ENCODE peak calls at places on chromosomes 11 and 22, in six cellular contexts. Z is IMR-90, W is H1, K is trophoblast cell, D is mesenchymal stem cell, S is H9. A is an unnamed sample.

GRCh38 chr11:12113294-12113693 is 2.9 kb downstream of the MICAL2 start:
- DNase-seq in Z (peak; percentile 57), W (no peak), K (no peak), D (no peak), S (no peak), A (no peak)

GRCh38 chr11:85663080-85663729 is 1.7 kb downstream of the CREBZF start:
- DNase-seq in Z (no peak), W (no peak), K (no peak), D (peak; percentile 24), S (no peak), A (no peak)

GRCh38 chr22:17554814-17555213 is 8.5 kb upstream of the SLC25A18 start:
- DNase-seq in Z (no peak), W (no peak), K (no peak), D (no peak), S (no peak), A (no peak)

GRCh38 chr11:34468209-34468841 is 29.6 kb downstream of the CAT start:
- DNase-seq in Z (peak; percentile 14), W (peak; percentile 57), K (peak; percentile 65), D (peak; percentile 30), S (peak; percentile 54), A (no peak)

GRCh38 chr11:26878959-26879581 is 114.8 kb upstream of the FIBIN start:
- DNase-seq in Z (no peak), W (no peak), K (no peak), D (no peak), S (peak; percentile 25), A (no peak)

GRCh38 chr11:47946682-47947575 is 33.4 kb upstream of the PTPRJ start:
- DNase-seq in Z (peak; percentile 95), W (no peak), K (peak; percentile 77), D (peak; percentile 93), S (peak; percentile 48), A (no peak)

GRCh38 chr11:69354545-69354897 is 60.6 kb downstream of the MYEOV start:
- DNase-seq in Z (no peak), W (no peak), K (no peak), D (no peak), S (no peak), A (no peak)

GRCh38 chr11:126963603-126964353 is 36.8 kb downstream of the KIRREL3 start:
- DNase-seq in Z (peak; percentile 43), W (no peak), K (no peak), D (no peak), S (no peak), A (no peak)

GRCh38 chr11:100942016-100942415 is 187.6 kb downstream of the PGR start:
- DNase-seq in Z (peak; percentile 45), W (no peak), K (no peak), D (peak; percentile 18), S (no peak), A (no peak)

GRCh38 chr11:64233913-64234839 is at the start of gene VEGFB:
- DNase-seq in Z (peak; percentile 26), W (peak; percentile 75), K (peak; percentile 74), D (peak; percentile 58), S (no peak), A (no peak)

GRCh38 chr11:9002920-9003572 is 755 bp downstream of the NRIP3 start:
- DNase-seq in Z (no peak), W (no peak), K (no peak), D (no peak), S (no peak), A (no peak)

GRCh38 chr11:60485987-60486386 is 6.6 kb upstream of the MS4A12 start:
- DNase-seq in Z (no peak), W (peak; percentile 54), K (peak; percentile 64), D (peak; percentile 3), S (peak; percentile 74), A (peak; percentile 9)

GRCh38 chr22:42169055-42169469 is 38.5 kb upstream of the CYP2D6 start:
- DNase-seq in Z (peak; percentile 70), W (peak; percentile 90), K (peak; percentile 83), D (peak; percentile 79), S (peak; percentile 84), A (peak; percentile 75)

GRCh38 chr11:107988397-107989158 is 20.1 kb upstream of the CUL5 start:
- DNase-seq in Z (no peak), W (no peak), K (peak; percentile 20), D (no peak), S (no peak), A (no peak)

GRCh38 chr11:100709233-100709999 is 22.3 kb downstream of the ARHGAP42 start:
- DNase-seq in Z (peak; percentile 56), W (no peak), K (no peak), D (peak; percentile 45), S (no peak), A (no peak)

GRCh38 chr11:10351768-10352641 is 47.1 kb downstream of the ADM start:
- DNase-seq in Z (peak; percentile 95), W (peak; percentile 85), K (peak; percentile 88), D (peak; percentile 97), S (peak; percentile 97), A (peak; percentile 82)

GRCh38 chr11:43358308-43358669 is 431 bp upstream of the TTC17 start:
- DNase-seq in Z (no peak), W (no peak), K (peak; percentile 24), D (no peak), S (no peak), A (no peak)

GRCh38 chr11:1453611-1454386 is 32.8 kb downstream of the MOB2 start:
- DNase-seq in Z (no peak), W (peak; percentile 74), K (peak; percentile 33), D (no peak), S (peak; percentile 92), A (no peak)

GRCh38 chr11:75563978-75564552 is 2.0 kb downstream of the SERPINH1 start:
- DNase-seq in Z (peak; percentile 92), W (peak; percentile 82), K (peak; percentile 89), D (peak; percentile 90), S (peak; percentile 94), A (peak; percentile 71)

GRCh38 chr11:6249822-6250555 is 9.6 kb upstream of the CCKBR start:
- DNase-seq in Z (peak; percentile 85), W (no peak), K (peak; percentile 95), D (peak; percentile 64), S (no peak), A (no peak)

GRCh38 chr11:65036931-65037330 is 4.1 kb upstream of the SAC3D1 start:
- DNase-seq in Z (no peak), W (no peak), K (no peak), D (no peak), S (no peak), A (no peak)

GRCh38 chr11:104853276-104853675 is 45.0 kb downstream of the CASP12 start:
- DNase-seq in Z (no peak), W (no peak), K (no peak), D (no peak), S (no peak), A (no peak)

GRCh38 chr11:104856607-104857006 is 41.7 kb downstream of the CASP12 start:
- DNase-seq in Z (no peak), W (no peak), K (no peak), D (no peak), S (no peak), A (no peak)

DNA sequence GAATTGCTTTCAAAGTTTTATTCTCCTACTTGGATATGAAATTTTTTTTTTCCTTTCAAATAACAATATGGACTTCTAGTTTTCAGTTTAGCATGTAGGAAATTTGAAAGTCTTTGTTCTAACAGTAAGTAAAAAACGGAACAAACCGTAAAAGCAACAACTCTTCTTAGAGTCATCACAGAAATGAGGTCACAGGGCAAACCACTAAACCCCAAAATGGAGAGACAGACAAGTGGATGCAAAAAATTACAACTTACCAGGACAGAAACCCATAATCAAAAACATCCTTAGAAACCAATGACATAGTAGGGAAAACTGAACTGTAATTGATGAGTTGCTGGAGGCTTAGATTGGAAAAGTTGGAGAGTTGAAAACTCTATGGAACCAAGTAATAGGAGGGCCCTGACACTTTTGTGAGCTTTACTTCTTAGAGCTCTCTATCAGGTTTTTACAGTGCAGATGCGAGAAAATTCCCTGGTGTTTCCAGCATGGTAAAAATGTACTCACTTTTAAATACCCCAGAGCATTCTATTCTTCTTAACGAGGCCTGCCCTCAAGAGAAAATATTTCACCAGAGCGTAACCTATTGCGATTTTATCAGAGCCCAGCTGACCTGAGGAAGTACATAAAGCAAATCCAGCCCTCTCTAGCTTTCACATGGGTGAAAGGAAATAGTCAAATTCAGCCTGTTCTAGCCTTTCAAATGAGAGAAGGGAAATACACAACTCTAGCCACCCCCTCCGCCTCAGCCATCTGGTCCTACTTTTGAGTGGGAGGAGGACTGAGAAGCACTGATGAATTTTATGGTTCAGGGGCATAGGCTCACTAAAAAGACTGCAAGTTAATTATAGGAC is 39.2 kb downstream of the CASP12 start:
- DNase-seq in Z (no peak), W (no peak), K (peak; percentile 76), D (peak; percentile 7), S (no peak), A (no peak)
- H4K91ac ChIP-seq in Z (no peak overlapping the region), W (no peak overlapping the region), K (no peak overlapping the region), D (no peak overlapping the region), S (no peak overlapping the region), A (no peak overlapping the region)

GRCh38 chr11:70595452-70595851 is 197.1 kb downstream of the CTTN start:
- DNase-seq in Z (no peak), W (no peak), K (no peak), D (no peak), S (no peak), A (no peak)

GRCh38 chr11:70595016-70595415 is 196.7 kb downstream of the CTTN start:
- DNase-seq in Z (no peak), W (no peak), K (no peak), D (no peak), S (no peak), A (no peak)

GRCh38 chr11:70593446-70593983 is 195.2 kb downstream of the CTTN start:
- DNase-seq in Z (no peak), W (no peak), K (no peak), D (no peak), S (no peak), A (no peak)

GRCh38 chr11:70592641-70593165 is 194.4 kb downstream of the CTTN start:
- DNase-seq in Z (no peak), W (no peak), K (no peak), D (no peak), S (no peak), A (no peak)

GRCh38 chr11:70594031-70594430 is 195.7 kb downstream of the CTTN start:
- DNase-seq in Z (no peak), W (no peak), K (no peak), D (no peak), S (no peak), A (no peak)
- H4K91ac ChIP-seq in Z (no peak overlapping the region), W (no peak overlapping the region), K (no peak overlapping the region), D (no peak overlapping the region), S (no peak overlapping the region), A (no peak overlapping the region)

GRCh38 chr11:134908583-134908982 is 496.5 kb upstream of the B3GAT1 start:
- DNase-seq in Z (no peak), W (no peak), K (no peak), D (no peak), S (no peak), A (no peak)

GRCh38 chr11:134905966-134906955 is 494.2 kb upstream of the B3GAT1 start:
- DNase-seq in Z (no peak), W (no peak), K (no peak), D (no peak), S (no peak), A (no peak)

GRCh38 chr11:134907636-134908035 is 495.6 kb upstream of the B3GAT1 start:
- DNase-seq in Z (no peak), W (no peak), K (no peak), D (no peak), S (no peak), A (no peak)

GRCh38 chr11:134904103-134904502 is 492.1 kb upstream of the B3GAT1 start:
- DNase-seq in Z (no peak), W (no peak), K (no peak), D (no peak), S (no peak), A (no peak)

GRCh38 chr11:134905513-134905912 is 493.5 kb upstream of the B3GAT1 start:
- DNase-seq in Z (no peak), W (no peak), K (no peak), D (no peak), S (no peak), A (no peak)
- H4K91ac ChIP-seq in Z (no peak overlapping the region), W (no peak overlapping the region), K (no peak overlapping the region), D (no peak overlapping the region), S (no peak overlapping the region), A (no peak overlapping the region)

GRCh38 chr11:129658558-129658882 is 157.1 kb upstream of the TMEM45B start:
- DNase-seq in Z (no peak), W (peak; percentile 61), K (no peak), D (no peak), S (peak; percentile 64), A (no peak)
- H4K91ac ChIP-seq in Z (no peak overlapping the region), W (no peak overlapping the region), K (no peak overlapping the region), D (no peak overlapping the region), S (no peak overlapping the region), A (no peak overlapping the region)

A was measured in neuronal stem cell.